ENCODE peak calls at places on chromosome 10, in four cellular contexts. F, K, T and V are unnamed samples.

GRCh38 chr10:129742742-129743550 is 221.1 kb downstream of the EBF3 start:
- DNase-seq in T (no peak), F (no peak), K (no peak), V (no peak)

GRCh38 chr10:62183442-62183841 is 85.2 kb downstream of the RTKN2 start:
- DNase-seq in K (no peak), F (peak; percentile 16), T (no peak), V (no peak)

GRCh38 chr10:111973826-111974225 is 209.7 kb downstream of the GPAM start:
- DNase-seq in T (no peak), F (no peak), K (no peak), V (no peak)

GRCh38 chr10:132951926-132952325 is 9.6 kb upstream of the CFAP46 start:
- DNase-seq in T (no peak), F (no peak), K (no peak), V (no peak)

GRCh38 chr10:99661370-99661749 is 2.1 kb downstream of the ENTPD7 start:
- DNase-seq in F (no peak), K (peak; percentile 91), T (no peak), V (no peak)

GRCh38 chr10:66804911-66805310 is 120.9 kb upstream of the LRRTM3 start:
- DNase-seq in K (no peak), F (no peak), T (no peak), V (no peak)

GRCh38 chr10:124231188-124232135 is 138.1 kb upstream of the CHST15 start:
- DNase-seq in F (peak; percentile 57), K (no peak), T (no peak), V (no peak)

GRCh38 chr10:103548581-103549348 is 55.3 kb downstream of the NEURL1 start:
- DNase-seq in K (no peak), T (no peak), F (no peak), V (no peak)

GRCh38 chr10:97865488-97865887 is 15.8 kb downstream of the GOLGA7B start:
- DNase-seq in T (no peak), K (peak; percentile 6), F (no peak), V (no peak)

GRCh38 chr10:28179490-28180099 is 123.3 kb downstream of the MPP7 start:
- DNase-seq in T (no peak), K (peak; percentile 76), F (no peak), V (no peak)

GRCh38 chr10:91185239-91185875 is 35.1 kb upstream of the PCGF5 start:
- DNase-seq in K (peak; percentile 88), T (no peak), F (no peak), V (no peak)

GRCh38 chr10:10327934-10328333 is 689.7 kb upstream of the CELF2 start:
- DNase-seq in F (no peak), K (no peak), T (no peak), V (no peak)

GRCh38 chr10:530717-531116 is 158.8 kb downstream of the DIP2C start:
- DNase-seq in T (no peak), K (no peak), F (no peak), V (no peak)

GRCh38 chr10:75492151-75492550 is 60.7 kb downstream of the LRMDA start:
- DNase-seq in K (no peak), T (no peak), F (no peak), V (peak; percentile 99)

GRCh38 chr10:66917104-66917503 is 8.7 kb upstream of the LRRTM3 start:
- DNase-seq in F (no peak), K (no peak), T (no peak), V (no peak)

GRCh38 chr10:77873558-77874380 is 52.8 kb downstream of the DLG5 start:
- DNase-seq in K (peak; percentile 71), F (no peak), T (no peak), V (no peak)

GRCh38 chr10:8181496-8182174 is 127.1 kb downstream of the GATA3 start:
- DNase-seq in K (no peak), F (no peak), T (no peak), V (no peak)

GRCh38 chr10:17454181-17454800 is at the start of gene ST8SIA6:
- DNase-seq in F (peak; percentile 10), K (peak; percentile 64), T (no peak), V (peak; percentile 18)

GRCh38 chr10:50033481-50033880 is 34.3 kb upstream of the WASHC2A start:
- DNase-seq in T (no peak), K (peak; percentile 65), F (no peak), V (no peak)

GRCh38 chr10:78644550-78644949 is 424.2 kb upstream of the ZMIZ1 start:
- DNase-seq in T (no peak), K (no peak), F (no peak), V (no peak)

GRCh38 chr10:103241262-103242011 is 4.2 kb upstream of the RPEL1 start:
- DNase-seq in T (no peak), F (no peak), K (peak; percentile 72), V (peak; percentile 37)

GRCh38 chr10:132515811-132516726 is 21.5 kb upstream of the INPP5A start:
- DNase-seq in T (no peak), F (no peak), K (no peak), V (no peak)

GRCh38 chr10:122468923-122469781 is 7.8 kb downstream of the HTRA1 start:
- DNase-seq in K (peak; percentile 99), F (no peak), T (no peak), V (no peak)

GRCh38 chr10:50511512-50512213 is 112.1 kb downstream of the SGMS1 start:
- DNase-seq in K (peak; percentile 33), T (no peak), F (no peak), V (no peak)

GRCh38 chr10:72736176-72736795 is 44.3 kb downstream of the MCU start:
- DNase-seq in T (no peak), K (peak; percentile 71), F (no peak), V (peak; percentile 59)

GRCh38 chr10:55091691-55092328 is 290.8 kb upstream of the PCDH15 start:
- DNase-seq in T (no peak), K (no peak), F (no peak), V (no peak)

GRCh38 chr10:122234416-122234815 is 36.7 kb upstream of the BTBD16 start:
- DNase-seq in T (peak; percentile 27), F (no peak), K (no peak), V (no peak)

GRCh38 chr10:125149278-125150047 is 10.9 kb downstream of the CTBP2 start:
- DNase-seq in K (peak; percentile 78), T (no peak), F (no peak), V (no peak)

GRCh38 chr10:62732841-62733653 is 71.5 kb upstream of the ADO start:
- DNase-seq in F (peak; percentile 31), K (peak; percentile 37), T (no peak), V (peak; percentile 48)

GRCh38 chr10:95183451-95184230 is 10.4 kb upstream of the ACSM6 start:
- DNase-seq in T (no peak), K (peak; percentile 76), F (peak; percentile 29), V (peak; percentile 43)

GRCh38 chr10:119602241-119603095 is 5.7 kb upstream of the TIAL1 start:
- DNase-seq in K (peak; percentile 47), T (no peak), F (no peak), V (no peak)

GRCh38 chr10:1174022-1174421 is 117.8 kb downstream of the WDR37 start:
- DNase-seq in K (no peak), F (no peak), T (no peak), V (no peak)

GRCh38 chr10:28939352-28940157 is 262.2 kb downstream of the BAMBI start:
- DNase-seq in K (peak; percentile 25), F (no peak), T (no peak), V (peak; percentile 97)